ENCODE peak calls at places on chromosome 7, in eight cellular contexts. B, H, P, A, Q, D, W and T are unnamed samples.
A peak's percentile ranks its signal among the peaks of the same experiment; 100 is the strongest.

GRCh38 chr7:2730846-2731770 is 43.1 kb downstream of the AMZ1 start:
- DNase-seq in B (peak; percentile 58), A (no peak), P (no peak), W (no peak), H (peak; percentile 30), D (peak; percentile 22), Q (no peak), T (peak; percentile 76)

GRCh38 chr7:148296994-148297644 is 293.4 kb upstream of the C7orf33 start:
- DNase-seq in Q (no peak), D (no peak), W (no peak), H (no peak), A (no peak), P (no peak), B (no peak), T (no peak)

GRCh38 chr7:112108984-112109383 is 97.2 kb downstream of the DOCK4 start:
- DNase-seq in H (no peak), Q (no peak), W (no peak), D (no peak), P (no peak), B (no peak), A (no peak), T (no peak)

GRCh38 chr7:96720843-96721242 is 11.2 kb upstream of the SEM1 start:
- DNase-seq in P (no peak), A (no peak), W (no peak), D (no peak), B (no peak), H (no peak), Q (peak; percentile 5), T (no peak)

GRCh38 chr7:133934262-133934973 is 192.7 kb upstream of the LRGUK start:
- DNase-seq in Q (no peak), W (peak; percentile 1), P (no peak), D (no peak), A (no peak), B (no peak), H (peak; percentile 55), T (no peak)

GRCh38 chr7:116576350-116577319 is 51.8 kb downstream of the CAV1 start:
- DNase-seq in B (no peak), A (peak; percentile 91), Q (peak; percentile 94), H (no peak), P (no peak), W (peak; percentile 93), D (no peak), T (no peak)

GRCh38 chr7:103990991-103991390 is 1.5 kb upstream of the RELN start:
- DNase-seq in Q (no peak), B (no peak), P (no peak), A (no peak), W (no peak), D (no peak), H (no peak), T (no peak)

GRCh38 chr7:14924398-14924797 is 21.8 kb upstream of the DGKB start:
- DNase-seq in B (no peak), D (no peak), A (no peak), W (peak; percentile 10), H (no peak), P (no peak), Q (peak; percentile 30), T (no peak)

GRCh38 chr7:26620352-26620751 is 244.0 kb downstream of the SKAP2 start:
- DNase-seq in W (peak; percentile 2), Q (no peak), B (no peak), P (no peak), A (no peak), H (peak; percentile 87), D (no peak), T (no peak)

GRCh38 chr7:79523426-79523825 is 70.0 kb upstream of the MAGI2 start:
- DNase-seq in A (no peak), Q (peak; percentile 58), W (peak; percentile 15), P (no peak), B (no peak), D (no peak), H (no peak), T (no peak)

GRCh38 chr7:105849122-105849855 is 27.1 kb downstream of the ATXN7L1 start:
- DNase-seq in H (peak; percentile 92), P (peak; percentile 9), W (no peak), D (no peak), Q (no peak), B (no peak), A (no peak), T (no peak)

GRCh38 chr7:43702974-43703373 is 26.3 kb downstream of the COA1 start:
- DNase-seq in D (no peak), W (no peak), A (no peak), P (no peak), H (no peak), B (no peak), Q (no peak), T (no peak)

GRCh38 chr7:27223941-27224590 is 18.5 kb upstream of the EVX1 start:
- DNase-seq in H (no peak), W (no peak), B (no peak), A (no peak), P (no peak), D (no peak), Q (no peak), T (no peak)

GRCh38 chr7:17103170-17103569 is 195.3 kb upstream of the AHR start:
- DNase-seq in B (no peak), D (no peak), P (no peak), H (peak; percentile 54), Q (no peak), W (no peak), A (no peak), T (no peak)

GRCh38 chr7:90701771-90702170 is 105.7 kb downstream of the CDK14 start:
- DNase-seq in P (no peak), H (peak; percentile 85), A (no peak), Q (no peak), D (no peak), W (no peak), B (no peak), T (no peak)

GRCh38 chr7:140656548-140657515 is 15.9 kb upstream of the ADCK2 start:
- DNase-seq in D (peak; percentile 80), A (no peak), B (no peak), Q (peak; percentile 69), W (peak; percentile 49), H (no peak), P (no peak), T (no peak)

GRCh38 chr7:7152315-7152714 is 30.0 kb upstream of the C1GALT1 start:
- DNase-seq in D (no peak), P (no peak), Q (no peak), W (no peak), B (no peak), A (no peak), H (no peak), T (no peak)

GRCh38 chr7:2886900-2887299 is 42.8 kb upstream of the GNA12 start:
- DNase-seq in Q (peak; percentile 71), A (no peak), W (peak; percentile 76), P (no peak), B (no peak), D (peak; percentile 44), H (peak; percentile 86), T (no peak)

GRCh38 chr7:16086743-16087142 is 334.6 kb downstream of the CRPPA start:
- DNase-seq in W (no peak), B (no peak), A (no peak), P (no peak), H (no peak), Q (no peak), D (no peak), T (no peak)

GRCh38 chr7:98758157-98758556 is 111.7 kb downstream of the TMEM130 start:
- DNase-seq in Q (no peak), D (no peak), H (no peak), B (no peak), A (no peak), W (no peak), P (no peak), T (no peak)
- TF ChIP-seq CTCF in Q (no peak), D (no peak), H (no peak), B (no peak), A (no peak), W (no peak), P (no peak), T (no peak)

DNA sequence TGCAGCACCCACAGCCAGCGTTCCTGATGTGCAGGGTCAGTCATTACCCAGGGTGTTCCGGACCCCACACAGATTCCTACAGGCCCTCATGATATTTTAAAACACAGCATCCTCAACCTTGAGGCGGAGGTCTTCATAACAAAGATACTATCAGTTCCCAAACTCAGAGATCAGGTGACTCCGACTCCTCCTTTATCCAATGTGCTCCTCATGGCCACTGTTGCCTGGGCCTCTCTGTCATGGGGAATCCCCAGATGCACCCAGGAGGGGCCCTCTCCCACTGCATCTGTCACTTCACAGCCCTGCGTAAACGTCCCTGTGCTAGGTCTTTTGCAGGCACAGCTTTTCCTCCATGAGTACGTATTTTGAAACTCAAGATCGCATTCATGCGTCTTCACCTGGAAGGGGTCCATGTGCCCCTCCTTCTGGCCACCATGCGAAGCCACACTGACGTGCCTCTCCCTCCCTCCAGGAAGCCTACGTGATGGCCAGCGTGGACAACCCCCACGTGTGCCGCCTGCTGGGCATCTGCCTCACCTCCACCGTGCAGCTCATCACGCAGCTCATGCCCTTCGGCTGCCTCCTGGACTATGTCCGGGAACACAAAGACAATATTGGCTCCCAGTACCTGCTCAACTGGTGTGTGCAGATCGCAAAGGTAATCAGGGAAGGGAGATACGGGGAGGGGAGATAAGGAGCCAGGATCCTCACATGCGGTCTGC is 162.2 kb downstream of the EGFR start:
- DNase-seq in B (no peak), W (no peak), D (peak; percentile 81), H (no peak), A (no peak), Q (no peak), P (no peak), T (no peak)
- TF ChIP-seq CTCF in B (no peak), W (no peak), D (no peak), H (no peak), A (no peak), Q (no peak), P (no peak), T (no peak)

GRCh38 chr7:87561702-87562101 is 39.0 kb downstream of the ABCB1 start:
- DNase-seq in A (no peak), W (no peak), D (no peak), B (no peak), H (no peak), P (no peak), Q (no peak), T (no peak)

GRCh38 chr7:87565877-87566276 is 34.8 kb downstream of the ABCB1 start:
- DNase-seq in B (no peak), W (no peak), P (no peak), H (no peak), Q (no peak), D (no peak), A (no peak), T (no peak)

GRCh38 chr7:87566311-87566710 is 34.4 kb downstream of the ABCB1 start:
- DNase-seq in A (no peak), Q (no peak), B (no peak), W (no peak), P (no peak), D (no peak), H (no peak), T (no peak)

GRCh38 chr7:87567052-87567451 is 33.6 kb downstream of the ABCB1 start:
- DNase-seq in D (no peak), B (no peak), P (no peak), H (no peak), Q (no peak), A (no peak), W (no peak), T (no peak)

GRCh38 chr7:87564290-87564963 is 36.3 kb downstream of the ABCB1 start:
- DNase-seq in B (no peak), W (no peak), D (peak; percentile 26), A (no peak), P (no peak), H (peak; percentile 87), Q (no peak), T (no peak)
- TF ChIP-seq CTCF in B (peak; percentile 28), W (peak; percentile 57), D (no peak), A (peak; percentile 50), P (peak; percentile 52), H (peak; percentile 85), Q (peak; percentile 50), T (peak; percentile 31)

GRCh38 chr7:49099587-49100326 is 175.4 kb downstream of the CDC14C start:
- DNase-seq in Q (no peak), W (no peak), H (peak; percentile 61), D (no peak), A (no peak), B (no peak), P (no peak), T (no peak)
- TF ChIP-seq CTCF in Q (peak; percentile 14), W (no peak), H (peak; percentile 76), D (no peak), A (no peak), B (no peak), P (no peak), T (no peak)